ENCODE peak calls at places on chromosomes 7 and 10, in five cellular contexts. One of them, this sample, is unnamed.
A peak's percentile ranks its signal among the peaks of the same experiment; 100 is the strongest.

GRCh38 chr10:71703577-71703976 is 16.0 kb downstream of the C10orf105 start:
- DNase-seq in esophagus squamous epithelium: no peak
- DNase-seq in AG04450: no peak
- DNase-seq in heart left ventricle: no peak
- DNase-seq in activated CD4-positive, alpha-beta T cell treated with anti-CD3 and anti-CD28 coated beads, Interleukin-2, amount 10 ng/mL, durations not matched to agents 7 days and 5 days: no peak
- DNase-seq in this sample: no peak

GRCh38 chr10:127405221-127405620 is 143.9 kb upstream of the NPS start:
- DNase-seq in esophagus squamous epithelium: no peak
- DNase-seq in AG04450: peak; percentile 41
- DNase-seq in heart left ventricle: no peak
- DNase-seq in activated CD4-positive, alpha-beta T cell treated with anti-CD3 and anti-CD28 coated beads, Interleukin-2, amount 10 ng/mL, durations not matched to agents 7 days and 5 days: no peak
- DNase-seq in this sample: no peak

GRCh38 chr7:4270941-4271715 is 411.0 kb upstream of the FOXK1 start:
- DNase-seq in esophagus squamous epithelium: no peak
- DNase-seq in AG04450: no peak
- DNase-seq in heart left ventricle: no peak
- DNase-seq in activated CD4-positive, alpha-beta T cell treated with anti-CD3 and anti-CD28 coated beads, Interleukin-2, amount 10 ng/mL, durations not matched to agents 7 days and 5 days: no peak
- DNase-seq in this sample: no peak

GRCh38 chr10:110860576-110861241 is 11.0 kb upstream of the PDCD4 start:
- DNase-seq in esophagus squamous epithelium: no peak
- DNase-seq in AG04450: no peak
- DNase-seq in heart left ventricle: no peak
- DNase-seq in activated CD4-positive, alpha-beta T cell treated with anti-CD3 and anti-CD28 coated beads, Interleukin-2, amount 10 ng/mL, durations not matched to agents 7 days and 5 days: peak; percentile 75
- DNase-seq in this sample: no peak

GRCh38 chr7:26279405-26279804 is 12.3 kb upstream of the SNX10 start:
- DNase-seq in esophagus squamous epithelium: no peak
- DNase-seq in AG04450: no peak
- DNase-seq in heart left ventricle: no peak
- DNase-seq in activated CD4-positive, alpha-beta T cell treated with anti-CD3 and anti-CD28 coated beads, Interleukin-2, amount 10 ng/mL, durations not matched to agents 7 days and 5 days: peak; percentile 49
- DNase-seq in this sample: no peak

GRCh38 chr7:2796358-2797352 is 47.5 kb downstream of the GNA12 start:
- DNase-seq in esophagus squamous epithelium: no peak
- DNase-seq in AG04450: peak; percentile 75
- DNase-seq in heart left ventricle: peak; percentile 79
- DNase-seq in activated CD4-positive, alpha-beta T cell treated with anti-CD3 and anti-CD28 coated beads, Interleukin-2, amount 10 ng/mL, durations not matched to agents 7 days and 5 days: no peak
- DNase-seq in this sample: no peak

GRCh38 chr10:62501547-62501946 is 127.4 kb downstream of the ZNF365 start:
- DNase-seq in esophagus squamous epithelium: no peak
- DNase-seq in AG04450: no peak
- DNase-seq in heart left ventricle: no peak
- DNase-seq in activated CD4-positive, alpha-beta T cell treated with anti-CD3 and anti-CD28 coated beads, Interleukin-2, amount 10 ng/mL, durations not matched to agents 7 days and 5 days: no peak
- DNase-seq in this sample: no peak

GRCh38 chr7:26958834-26959233 is 94.4 kb upstream of the SKAP2 start:
- DNase-seq in esophagus squamous epithelium: no peak
- DNase-seq in AG04450: peak; percentile 29
- DNase-seq in heart left ventricle: no peak
- DNase-seq in activated CD4-positive, alpha-beta T cell treated with anti-CD3 and anti-CD28 coated beads, Interleukin-2, amount 10 ng/mL, durations not matched to agents 7 days and 5 days: no peak
- DNase-seq in this sample: no peak

GRCh38 chr7:620052-620451 is 100.4 kb upstream of the PDGFA start:
- DNase-seq in esophagus squamous epithelium: no peak
- DNase-seq in AG04450: peak; percentile 26
- DNase-seq in heart left ventricle: no peak
- DNase-seq in activated CD4-positive, alpha-beta T cell treated with anti-CD3 and anti-CD28 coated beads, Interleukin-2, amount 10 ng/mL, durations not matched to agents 7 days and 5 days: no peak
- DNase-seq in this sample: no peak

GRCh38 chr7:47601119-47601880 is 19.4 kb upstream of the TNS3 start:
- DNase-seq in esophagus squamous epithelium: no peak
- DNase-seq in AG04450: peak; percentile 70
- DNase-seq in heart left ventricle: no peak
- DNase-seq in activated CD4-positive, alpha-beta T cell treated with anti-CD3 and anti-CD28 coated beads, Interleukin-2, amount 10 ng/mL, durations not matched to agents 7 days and 5 days: no peak
- DNase-seq in this sample: no peak

GRCh38 chr10:44627591-44628354 is 242.9 kb upstream of the CXCL12 start:
- DNase-seq in esophagus squamous epithelium: no peak
- DNase-seq in AG04450: peak; percentile 36
- DNase-seq in heart left ventricle: no peak
- DNase-seq in activated CD4-positive, alpha-beta T cell treated with anti-CD3 and anti-CD28 coated beads, Interleukin-2, amount 10 ng/mL, durations not matched to agents 7 days and 5 days: no peak
- DNase-seq in this sample: no peak

GRCh38 chr10:23391817-23392216 is 47.1 kb upstream of the OTUD1 start:
- DNase-seq in esophagus squamous epithelium: no peak
- DNase-seq in AG04450: no peak
- DNase-seq in heart left ventricle: no peak
- DNase-seq in activated CD4-positive, alpha-beta T cell treated with anti-CD3 and anti-CD28 coated beads, Interleukin-2, amount 10 ng/mL, durations not matched to agents 7 days and 5 days: no peak
- DNase-seq in this sample: no peak

GRCh38 chr7:50801907-50802306 is 19.2 kb upstream of the GRB10 start:
- DNase-seq in esophagus squamous epithelium: no peak
- DNase-seq in AG04450: no peak
- DNase-seq in heart left ventricle: no peak
- DNase-seq in activated CD4-positive, alpha-beta T cell treated with anti-CD3 and anti-CD28 coated beads, Interleukin-2, amount 10 ng/mL, durations not matched to agents 7 days and 5 days: no peak
- DNase-seq in this sample: no peak

GRCh38 chr10:75403144-75404022 is 1.8 kb upstream of the ZNF503 start:
- DNase-seq in esophagus squamous epithelium: no peak
- DNase-seq in AG04450: no peak
- DNase-seq in heart left ventricle: peak; percentile 54
- DNase-seq in activated CD4-positive, alpha-beta T cell treated with anti-CD3 and anti-CD28 coated beads, Interleukin-2, amount 10 ng/mL, durations not matched to agents 7 days and 5 days: no peak
- DNase-seq in this sample: no peak

GRCh38 chr7:30459591-30460245 is 18.9 kb downstream of the NOD1 start:
- DNase-seq in esophagus squamous epithelium: no peak
- DNase-seq in AG04450: peak; percentile 85
- DNase-seq in heart left ventricle: no peak
- DNase-seq in activated CD4-positive, alpha-beta T cell treated with anti-CD3 and anti-CD28 coated beads, Interleukin-2, amount 10 ng/mL, durations not matched to agents 7 days and 5 days: no peak
- DNase-seq in this sample: no peak

GRCh38 chr10:11446895-11447294 is 164.6 kb downstream of the USP6NL start:
- DNase-seq in esophagus squamous epithelium: no peak
- DNase-seq in AG04450: no peak
- DNase-seq in heart left ventricle: no peak
- DNase-seq in activated CD4-positive, alpha-beta T cell treated with anti-CD3 and anti-CD28 coated beads, Interleukin-2, amount 10 ng/mL, durations not matched to agents 7 days and 5 days: no peak
- DNase-seq in this sample: no peak

GRCh38 chr7:133310232-133310852 is 57.5 kb downstream of the EXOC4 start:
- DNase-seq in esophagus squamous epithelium: no peak
- DNase-seq in AG04450: no peak
- DNase-seq in heart left ventricle: peak; percentile 24
- DNase-seq in activated CD4-positive, alpha-beta T cell treated with anti-CD3 and anti-CD28 coated beads, Interleukin-2, amount 10 ng/mL, durations not matched to agents 7 days and 5 days: no peak
- DNase-seq in this sample: no peak

GRCh38 chr7:100353685-100354330 is 4.1 kb upstream of the PILRB start:
- DNase-seq in esophagus squamous epithelium: no peak
- DNase-seq in AG04450: no peak
- DNase-seq in heart left ventricle: no peak
- DNase-seq in activated CD4-positive, alpha-beta T cell treated with anti-CD3 and anti-CD28 coated beads, Interleukin-2, amount 10 ng/mL, durations not matched to agents 7 days and 5 days: no peak
- DNase-seq in this sample: no peak

GRCh38 chr10:59985639-59986038 is 79.3 kb upstream of the CCDC6 start:
- DNase-seq in esophagus squamous epithelium: no peak
- DNase-seq in AG04450: no peak
- DNase-seq in heart left ventricle: no peak
- DNase-seq in activated CD4-positive, alpha-beta T cell treated with anti-CD3 and anti-CD28 coated beads, Interleukin-2, amount 10 ng/mL, durations not matched to agents 7 days and 5 days: no peak
- DNase-seq in this sample: no peak

GRCh38 chr10:118638680-118639079 is 43.2 kb upstream of the PRLHR start:
- DNase-seq in esophagus squamous epithelium: no peak
- DNase-seq in AG04450: no peak
- DNase-seq in heart left ventricle: no peak
- DNase-seq in activated CD4-positive, alpha-beta T cell treated with anti-CD3 and anti-CD28 coated beads, Interleukin-2, amount 10 ng/mL, durations not matched to agents 7 days and 5 days: no peak
- DNase-seq in this sample: no peak

GRCh38 chr7:26620352-26620751 is 244.0 kb downstream of the SKAP2 start:
- DNase-seq in esophagus squamous epithelium: no peak
- DNase-seq in AG04450: no peak
- DNase-seq in heart left ventricle: no peak
- DNase-seq in activated CD4-positive, alpha-beta T cell treated with anti-CD3 and anti-CD28 coated beads, Interleukin-2, amount 10 ng/mL, durations not matched to agents 7 days and 5 days: no peak
- DNase-seq in this sample: no peak

GRCh38 chr10:97010695-97011206 is 175.0 kb downstream of the SLIT1 start:
- DNase-seq in esophagus squamous epithelium: no peak
- DNase-seq in AG04450: no peak
- DNase-seq in heart left ventricle: no peak
- DNase-seq in activated CD4-positive, alpha-beta T cell treated with anti-CD3 and anti-CD28 coated beads, Interleukin-2, amount 10 ng/mL, durations not matched to agents 7 days and 5 days: no peak
- DNase-seq in this sample: no peak

GRCh38 chr7:40659231-40659630 is 524.4 kb downstream of the SUGCT start:
- DNase-seq in esophagus squamous epithelium: no peak
- DNase-seq in AG04450: no peak
- DNase-seq in heart left ventricle: peak; percentile 50
- DNase-seq in activated CD4-positive, alpha-beta T cell treated with anti-CD3 and anti-CD28 coated beads, Interleukin-2, amount 10 ng/mL, durations not matched to agents 7 days and 5 days: no peak
- DNase-seq in this sample: no peak

This sample was measured in NCI-H1436 treated with DMSO at 0.1 percent for 48 hours.